ENCODE peak calls at places on chromosome 12, in four cellular contexts. One of them, this sample, is unnamed.

GRCh38 chr12:70367268-70368141 is 1.4 kb downstream of the KCNMB4 start:
- DNase-seq in stomach: no peak
- DNase-seq in left lung: no peak
- DNase-seq in tibial artery: no peak
- DNase-seq in this sample: no peak

GRCh38 chr12:72083096-72083825 is 144.6 kb downstream of the TPH2 start:
- DNase-seq in left lung: no peak
- DNase-seq in tibial artery: no peak
- DNase-seq in stomach: no peak
- DNase-seq in this sample: no peak

GRCh38 chr12:18139989-18140596 is 50.1 kb upstream of the RERGL start:
- DNase-seq in stomach: no peak
- DNase-seq in left lung: no peak
- DNase-seq in tibial artery: no peak
- DNase-seq in this sample: no peak

GRCh38 chr12:356276-356988 is 32.7 kb downstream of the KDM5A start:
- DNase-seq in stomach: no peak
- DNase-seq in tibial artery: no peak
- DNase-seq in left lung: no peak
- DNase-seq in this sample: no peak

GRCh38 chr12:83092101-83092500 is 405.4 kb downstream of the TMTC2 start:
- DNase-seq in tibial artery: no peak
- DNase-seq in stomach: no peak
- DNase-seq in left lung: no peak
- DNase-seq in this sample: no peak

GRCh38 chr12:103928736-103929050 is 1.5 kb upstream of the HSP90B1 start:
- DNase-seq in stomach: peak; percentile 33
- DNase-seq in tibial artery: peak; percentile 47
- DNase-seq in left lung: peak; percentile 53
- DNase-seq in this sample: no peak

GRCh38 chr12:3204143-3204542 is 127.0 kb downstream of the TSPAN9 start:
- DNase-seq in stomach: no peak
- DNase-seq in tibial artery: no peak
- DNase-seq in left lung: no peak
- DNase-seq in this sample: no peak

GRCh38 chr12:47312794-47313426 is 233.2 kb upstream of the AMIGO2 start:
- DNase-seq in stomach: no peak
- DNase-seq in tibial artery: no peak
- DNase-seq in left lung: no peak
- DNase-seq in this sample: no peak

GRCh38 chr12:97556201-97556824 is 93.7 kb downstream of the RMST start:
- DNase-seq in tibial artery: no peak
- DNase-seq in stomach: peak; percentile 33
- DNase-seq in left lung: peak; percentile 36
- DNase-seq in this sample: no peak

GRCh38 chr12:53508534-53509199 is 1.4 kb upstream of the NPFF start:
- DNase-seq in tibial artery: peak; percentile 89
- DNase-seq in left lung: peak; percentile 84
- DNase-seq in stomach: peak; percentile 90
- DNase-seq in this sample: peak; percentile 86

GRCh38 chr12:49331360-49332222 is 5.4 kb downstream of the C1QL4 start:
- DNase-seq in left lung: no peak
- DNase-seq in stomach: peak; percentile 73
- DNase-seq in tibial artery: peak; percentile 71
- DNase-seq in this sample: peak; percentile 76

GRCh38 chr12:124868252-124868965 is 4.7 kb upstream of the SCARB1 start:
- DNase-seq in left lung: no peak
- DNase-seq in tibial artery: no peak
- DNase-seq in stomach: no peak
- DNase-seq in this sample: no peak

GRCh38 chr12:75650989-75651695 is 139.7 kb upstream of the KRR1 start:
- DNase-seq in stomach: no peak
- DNase-seq in left lung: no peak
- DNase-seq in tibial artery: no peak
- DNase-seq in this sample: no peak

GRCh38 chr12:62128186-62128965 is 131.8 kb upstream of the USP15 start:
- DNase-seq in stomach: no peak
- DNase-seq in tibial artery: no peak
- DNase-seq in left lung: no peak
- DNase-seq in this sample: no peak

GRCh38 chr12:121461048-121461447 is 61.1 kb downstream of the RNF34 start:
- DNase-seq in stomach: no peak
- DNase-seq in left lung: no peak
- DNase-seq in tibial artery: no peak
- DNase-seq in this sample: no peak

GRCh38 chr12:5138845-5139244 is 95.2 kb downstream of the KCNA5 start:
- DNase-seq in left lung: no peak
- DNase-seq in stomach: no peak
- DNase-seq in tibial artery: no peak
- DNase-seq in this sample: no peak

GRCh38 chr12:120125792-120126634 is 9.5 kb upstream of the RAB35 start:
- DNase-seq in stomach: no peak
- DNase-seq in tibial artery: no peak
- DNase-seq in left lung: no peak
- DNase-seq in this sample: no peak

GRCh38 chr12:115519887-115520286 is 757.6 kb downstream of the MED13L start:
- DNase-seq in tibial artery: no peak
- DNase-seq in left lung: no peak
- DNase-seq in stomach: no peak
- DNase-seq in this sample: no peak

GRCh38 chr12:79006306-79006705 is 141.7 kb downstream of the SYT1 start:
- DNase-seq in tibial artery: no peak
- DNase-seq in stomach: no peak
- DNase-seq in left lung: no peak
- DNase-seq in this sample: no peak

GRCh38 chr12:110545812-110546211 is 37.3 kb downstream of the PPTC7 start:
- DNase-seq in left lung: no peak
- DNase-seq in stomach: no peak
- DNase-seq in tibial artery: no peak
- DNase-seq in this sample: no peak

GRCh38 chr12:44317651-44318126 is 481.8 kb downstream of the TMEM117 start:
- DNase-seq in left lung: no peak
- DNase-seq in tibial artery: no peak
- DNase-seq in stomach: no peak
- DNase-seq in this sample: no peak

GRCh38 chr12:69986109-69986508 is 161.1 kb downstream of the MYRFL start:
- DNase-seq in left lung: no peak
- DNase-seq in stomach: no peak
- DNase-seq in tibial artery: no peak
- DNase-seq in this sample: no peak

GRCh38 chr12:5083955-5084849 is 40.5 kb downstream of the KCNA5 start:
- DNase-seq in tibial artery: no peak
- DNase-seq in left lung: no peak
- DNase-seq in stomach: no peak
- DNase-seq in this sample: no peak

GRCh38 chr12:4743046-4743445 is 22.8 kb downstream of the GALNT8 start:
- DNase-seq in tibial artery: no peak
- DNase-seq in left lung: no peak
- DNase-seq in stomach: no peak
- DNase-seq in this sample: no peak

GRCh38 chr12:7555752-7556151 is 52.2 kb upstream of the CD163 start:
- DNase-seq in left lung: no peak
- DNase-seq in stomach: no peak
- DNase-seq in tibial artery: no peak
- DNase-seq in this sample: no peak

GRCh38 chr12:108839011-108839889 is 18.1 kb downstream of the SSH1 start:
- DNase-seq in stomach: no peak
- DNase-seq in left lung: no peak
- DNase-seq in tibial artery: peak; percentile 73
- DNase-seq in this sample: peak; percentile 95

GRCh38 chr12:19412844-19413243 is 26.4 kb upstream of the AEBP2 start:
- DNase-seq in left lung: no peak
- DNase-seq in stomach: no peak
- DNase-seq in tibial artery: no peak
- DNase-seq in this sample: no peak

GRCh38 chr12:54415223-54415929 is 3.7 kb downstream of the ITGA5 start:
- DNase-seq in stomach: no peak
- DNase-seq in left lung: no peak
- DNase-seq in tibial artery: peak; percentile 5
- DNase-seq in this sample: no peak

GRCh38 chr12:132275631-132276030 is 53.8 kb downstream of the GALNT9 start:
- DNase-seq in left lung: no peak
- DNase-seq in stomach: no peak
- DNase-seq in tibial artery: no peak
- DNase-seq in this sample: no peak

GRCh38 chr12:12943589-12944260 is 8.2 kb downstream of the GPRC5D start:
- DNase-seq in left lung: no peak
- DNase-seq in stomach: no peak
- DNase-seq in tibial artery: no peak
- DNase-seq in this sample: no peak

GRCh38 chr12:23851602-23852001 is 97.9 kb downstream of the SOX5 start:
- DNase-seq in tibial artery: no peak
- DNase-seq in left lung: no peak
- DNase-seq in stomach: no peak
- DNase-seq in this sample: no peak

GRCh38 chr12:124482901-124483799 is 84.3 kb downstream of the NCOR2 start:
- DNase-seq in stomach: no peak
- DNase-seq in left lung: no peak
- DNase-seq in tibial artery: no peak
- DNase-seq in this sample: no peak

GRCh38 chr12:93032748-93033147 is 103.7 kb upstream of the EEA1 start:
- DNase-seq in tibial artery: no peak
- DNase-seq in stomach: no peak
- DNase-seq in left lung: no peak
- DNase-seq in this sample: no peak

GRCh38 chr12:133217219-133217618 is 18.5 kb downstream of the ANHX start:
- DNase-seq in tibial artery: no peak
- DNase-seq in stomach: no peak
- DNase-seq in left lung: no peak
- DNase-seq in this sample: no peak

GRCh38 chr12:54201001-54201794 is 12.4 kb upstream of the SMUG1 start:
- DNase-seq in left lung: peak; percentile 61
- DNase-seq in stomach: peak; percentile 66
- DNase-seq in tibial artery: peak; percentile 49
- DNase-seq in this sample: no peak

GRCh38 chr12:109600995-109601394 is 27.4 kb downstream of the MVK start:
- DNase-seq in stomach: no peak
- DNase-seq in tibial artery: no peak
- DNase-seq in left lung: no peak
- DNase-seq in this sample: no peak

GRCh38 chr12:119167904-119168303 is 10.8 kb upstream of the HSPB8 start:
- DNase-seq in stomach: no peak
- DNase-seq in tibial artery: no peak
- DNase-seq in left lung: no peak
- DNase-seq in this sample: no peak

GRCh38 chr12:56677680-56678079 is 10.4 kb downstream of the PTGES3 start:
- DNase-seq in stomach: no peak
- DNase-seq in left lung: no peak
- DNase-seq in tibial artery: no peak
- DNase-seq in this sample: no peak

GRCh38 chr12:42266579-42267230 is 28.7 kb upstream of the YAF2 start:
- DNase-seq in tibial artery: no peak
- DNase-seq in stomach: no peak
- DNase-seq in left lung: no peak
- DNase-seq in this sample: no peak

GRCh38 chr12:28946361-28946760 is 202.7 kb upstream of the FAR2 start:
- DNase-seq in tibial artery: no peak
- DNase-seq in left lung: no peak
- DNase-seq in stomach: no peak
- DNase-seq in this sample: no peak
- H3K27ac ChIP-seq in tibial artery: no peak overlapping the region
- H3K27ac ChIP-seq in left lung: no peak overlapping the region
- H3K27ac ChIP-seq in stomach: no peak overlapping the region
- H3K27ac ChIP-seq in this sample: no peak overlapping the region

GRCh38 chr12:68163546-68164210 is 4.1 kb upstream of the IFNG start:
- DNase-seq in tibial artery: no peak
- DNase-seq in left lung: no peak
- DNase-seq in stomach: no peak
- DNase-seq in this sample: no peak

GRCh38 chr12:68158427-68158826 is 1.1 kb downstream of the IFNG start:
- DNase-seq in stomach: no peak
- DNase-seq in tibial artery: no peak
- DNase-seq in left lung: no peak
- DNase-seq in this sample: no peak

GRCh38 chr12:68157295-68157871 is 2.2 kb downstream of the IFNG start:
- DNase-seq in tibial artery: no peak
- DNase-seq in stomach: no peak
- DNase-seq in left lung: no peak
- DNase-seq in this sample: no peak

GRCh38 chr12:68162374-68162773 is 2.8 kb upstream of the IFNG start:
- DNase-seq in left lung: no peak
- DNase-seq in stomach: no peak
- DNase-seq in tibial artery: no peak
- DNase-seq in this sample: no peak

DNA sequence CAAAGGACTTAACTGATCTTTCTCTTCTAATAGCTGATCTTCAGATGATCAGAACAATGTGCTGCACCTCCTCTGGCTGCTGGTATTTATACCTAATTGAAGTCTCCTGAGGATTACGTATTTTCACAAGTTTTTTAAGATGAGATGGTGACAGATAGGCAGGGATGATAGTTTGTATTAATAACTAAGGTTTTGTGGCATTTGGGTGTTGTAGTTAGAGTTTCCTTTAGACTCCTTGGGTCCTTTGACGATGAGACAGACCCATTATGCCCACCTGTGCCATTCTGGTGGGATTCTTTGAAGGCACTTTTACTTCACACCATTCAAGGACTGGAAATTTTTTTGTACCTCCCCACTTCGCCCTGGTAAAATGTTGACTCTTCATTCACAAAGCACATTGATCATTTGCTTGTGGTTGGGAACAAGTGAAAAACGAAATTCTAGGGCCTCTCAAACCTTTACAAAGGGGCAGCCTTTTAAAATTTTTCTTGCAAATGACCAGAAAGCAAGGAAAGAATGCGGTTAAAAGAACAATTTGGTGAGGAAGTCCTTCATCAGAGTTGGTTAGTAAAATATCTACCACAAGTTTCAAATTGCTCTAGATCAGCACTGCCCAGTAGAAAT is at the start of gene IFNG:
- DNase-seq in left lung: no peak
- DNase-seq in tibial artery: no peak
- DNase-seq in stomach: no peak
- DNase-seq in this sample: no peak
- H3K27ac ChIP-seq in left lung: no peak within 1 kb of the TSS
- H3K27ac ChIP-seq in tibial artery: no peak within 1 kb of the TSS
- H3K27ac ChIP-seq in stomach: no peak within 1 kb of the TSS
- H3K27ac ChIP-seq in this sample: no peak within 1 kb of the TSS

GRCh38 chr12:32110417-32110816 is 3.8 kb downstream of the BICD1 start:
- DNase-seq in tibial artery: no peak
- DNase-seq in left lung: no peak
- DNase-seq in stomach: no peak
- DNase-seq in this sample: no peak
- H3K27ac ChIP-seq in tibial artery: no peak overlapping the region
- H3K27ac ChIP-seq in left lung: no peak overlapping the region
- H3K27ac ChIP-seq in stomach: no peak overlapping the region
- H3K27ac ChIP-seq in this sample: no peak overlapping the region

GRCh38 chr12:85279449-85280137 is 427 bp upstream of the ALX1 start:
- DNase-seq in tibial artery: no peak
- DNase-seq in stomach: no peak
- DNase-seq in left lung: no peak
- DNase-seq in this sample: no peak
- H3K27ac ChIP-seq in tibial artery: peak overlapping the region; percentile 31
- H3K27ac ChIP-seq in stomach: no peak overlapping the region
- H3K27ac ChIP-seq in left lung: no peak overlapping the region
- H3K27ac ChIP-seq in this sample: no peak overlapping the region

GRCh38 chr12:113965951-113966797 is at the start of gene RBM19:
- DNase-seq in stomach: peak; percentile 98
- DNase-seq in left lung: peak; percentile 98
- DNase-seq in tibial artery: peak; percentile 96
- DNase-seq in this sample: peak; percentile 97
- H3K27ac ChIP-seq in stomach: peak within 1 kb of the TSS; percentile 54
- H3K27ac ChIP-seq in left lung: peak within 1 kb of the TSS; percentile 29
- H3K27ac ChIP-seq in tibial artery: peak within 1 kb of the TSS; percentile 57
- H3K27ac ChIP-seq in this sample: no peak within 1 kb of the TSS

GRCh38 chr12:127550271-127550670 is 716.7 kb upstream of the TMEM132C start:
- DNase-seq in tibial artery: no peak
- DNase-seq in left lung: no peak
- DNase-seq in stomach: no peak
- DNase-seq in this sample: no peak
- H3K27ac ChIP-seq in tibial artery: no peak overlapping the region
- H3K27ac ChIP-seq in left lung: no peak overlapping the region
- H3K27ac ChIP-seq in stomach: no peak overlapping the region
- H3K27ac ChIP-seq in this sample: no peak overlapping the region

This sample was measured in coronary artery.